ENCODE peak calls at places on chromosomes 7 and 10, in five cellular contexts. One of them, this sample, is unnamed.

GRCh38 chr7:6655636-6656385 is 18.7 kb downstream of the ZNF316 start:
- DNase-seq in BE2C: no peak
- DNase-seq in uterus: no peak
- DNase-seq in astrocyte of the spinal cord: no peak
- DNase-seq in lower lobe of right lung: no peak
- DNase-seq in this sample: no peak

GRCh38 chr10:98555011-98555619 is 108.4 kb upstream of the HPS1 start:
- DNase-seq in lower lobe of right lung: no peak
- DNase-seq in uterus: no peak
- DNase-seq in astrocyte of the spinal cord: no peak
- DNase-seq in BE2C: no peak
- DNase-seq in this sample: no peak

GRCh38 chr7:130008941-130009847 is 42.0 kb downstream of the ZC3HC1 start:
- DNase-seq in astrocyte of the spinal cord: peak
- DNase-seq in BE2C: no peak
- DNase-seq in lower lobe of right lung: peak
- DNase-seq in uterus: peak
- DNase-seq in this sample: peak

GRCh38 chr7:118511146-118511545 is 286.6 kb downstream of the ANKRD7 start:
- DNase-seq in BE2C: no peak
- DNase-seq in lower lobe of right lung: no peak
- DNase-seq in astrocyte of the spinal cord: no peak
- DNase-seq in uterus: no peak
- DNase-seq in this sample: no peak

GRCh38 chr10:125160856-125161569 is 650 bp upstream of the CTBP2 start:
- DNase-seq in uterus: peak
- DNase-seq in lower lobe of right lung: peak
- DNase-seq in BE2C: peak
- DNase-seq in astrocyte of the spinal cord: peak
- DNase-seq in this sample: peak

GRCh38 chr10:5442056-5442989 is 30.0 kb downstream of the NET1 start:
- DNase-seq in lower lobe of right lung: no peak
- DNase-seq in BE2C: peak
- DNase-seq in uterus: peak
- DNase-seq in astrocyte of the spinal cord: peak
- DNase-seq in this sample: peak

GRCh38 chr7:20327047-20327446 is 3.7 kb upstream of the ITGB8 start:
- DNase-seq in BE2C: no peak
- DNase-seq in uterus: no peak
- DNase-seq in lower lobe of right lung: no peak
- DNase-seq in astrocyte of the spinal cord: peak
- DNase-seq in this sample: peak

GRCh38 chr10:98235876-98236275 is 32.1 kb downstream of the LOXL4 start:
- DNase-seq in BE2C: no peak
- DNase-seq in astrocyte of the spinal cord: no peak
- DNase-seq in uterus: no peak
- DNase-seq in lower lobe of right lung: no peak
- DNase-seq in this sample: peak

GRCh38 chr7:155431231-155431630 is 26.7 kb upstream of the EN2 start:
- DNase-seq in astrocyte of the spinal cord: no peak
- DNase-seq in BE2C: no peak
- DNase-seq in uterus: no peak
- DNase-seq in lower lobe of right lung: peak
- DNase-seq in this sample: no peak

GRCh38 chr10:45550903-45551302 is 121.7 kb downstream of the ZFAND4 start:
- DNase-seq in lower lobe of right lung: no peak
- DNase-seq in BE2C: no peak
- DNase-seq in astrocyte of the spinal cord: no peak
- DNase-seq in uterus: no peak
- DNase-seq in this sample: no peak

GRCh38 chr7:114799522-114800133 is 122.3 kb upstream of the MDFIC start:
- DNase-seq in astrocyte of the spinal cord: no peak
- DNase-seq in uterus: no peak
- DNase-seq in BE2C: no peak
- DNase-seq in lower lobe of right lung: no peak
- DNase-seq in this sample: no peak

GRCh38 chr10:132628966-132629900 is 91.6 kb downstream of the INPP5A start:
- DNase-seq in lower lobe of right lung: no peak
- DNase-seq in BE2C: no peak
- DNase-seq in uterus: no peak
- DNase-seq in astrocyte of the spinal cord: no peak
- DNase-seq in this sample: no peak

GRCh38 chr7:88092676-88092999 is 127.2 kb downstream of the SRI start:
- DNase-seq in astrocyte of the spinal cord: no peak
- DNase-seq in uterus: no peak
- DNase-seq in lower lobe of right lung: no peak
- DNase-seq in BE2C: peak
- DNase-seq in this sample: no peak

GRCh38 chr7:16420329-16420648 is 1.0 kb downstream of the CRPPA start:
- DNase-seq in BE2C: no peak
- DNase-seq in uterus: no peak
- DNase-seq in lower lobe of right lung: no peak
- DNase-seq in astrocyte of the spinal cord: no peak
- DNase-seq in this sample: no peak

GRCh38 chr7:16422100-16422430 is 727 bp upstream of the CRPPA start:
- DNase-seq in uterus: no peak
- DNase-seq in BE2C: no peak
- DNase-seq in astrocyte of the spinal cord: peak
- DNase-seq in lower lobe of right lung: no peak
- DNase-seq in this sample: peak

GRCh38 chr7:16419859-16420258 is 1.5 kb downstream of the CRPPA start:
- DNase-seq in uterus: no peak
- DNase-seq in lower lobe of right lung: no peak
- DNase-seq in astrocyte of the spinal cord: no peak
- DNase-seq in BE2C: no peak
- DNase-seq in this sample: no peak

GRCh38 chr7:16421333-16422099 is at the start of gene CRPPA:
- DNase-seq in astrocyte of the spinal cord: peak
- DNase-seq in uterus: no peak
- DNase-seq in BE2C: peak
- DNase-seq in lower lobe of right lung: peak
- DNase-seq in this sample: peak

GRCh38 chr7:16420649-16421332 is 547 bp downstream of the CRPPA start:
- DNase-seq in lower lobe of right lung: peak
- DNase-seq in uterus: peak
- DNase-seq in astrocyte of the spinal cord: peak
- DNase-seq in BE2C: peak
- DNase-seq in this sample: peak
- H3K4me3 ChIP-seq in lower lobe of right lung: peak
- H3K4me3 ChIP-seq in uterus: peak
- H3K4me3 ChIP-seq in astrocyte of the spinal cord: peak
- H3K4me3 ChIP-seq in BE2C: peak
- H3K4me3 ChIP-seq in this sample: peak

DNA sequence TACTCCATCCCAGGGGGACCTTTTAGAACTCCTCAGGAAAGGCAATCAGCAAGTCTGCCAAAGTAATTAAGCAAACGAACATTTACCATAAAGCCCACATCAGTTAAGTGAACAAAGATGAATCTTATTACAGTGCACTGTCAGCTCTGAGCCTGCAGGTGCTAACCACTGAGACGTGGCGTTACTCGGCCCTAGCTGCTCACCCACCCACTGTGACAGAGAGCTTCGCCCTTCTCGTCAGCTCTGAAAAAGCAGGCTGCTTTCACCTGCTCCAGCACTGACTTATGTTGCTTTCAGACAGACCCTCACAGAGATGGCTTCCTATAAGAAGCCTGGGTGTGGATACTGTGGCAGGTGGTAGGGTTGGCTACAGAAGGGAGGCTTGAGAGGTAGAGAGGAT is 57.7 kb upstream of the KCNIP2 start:
- DNase-seq in lower lobe of right lung: no peak
- DNase-seq in BE2C: no peak
- DNase-seq in uterus: no peak
- DNase-seq in astrocyte of the spinal cord: no peak
- DNase-seq in this sample: no peak
- TF ChIP-seq CTCF in lower lobe of right lung: no peak
- TF ChIP-seq CTCF in BE2C: no peak
- TF ChIP-seq CTCF in uterus: no peak
- TF ChIP-seq CTCF in astrocyte of the spinal cord: no peak
- TF ChIP-seq CTCF in this sample: no peak

GRCh38 chr7:39084344-39084743 is 106.6 kb downstream of the POU6F2 start:
- DNase-seq in lower lobe of right lung: no peak
- DNase-seq in uterus: no peak
- DNase-seq in astrocyte of the spinal cord: no peak
- DNase-seq in BE2C: no peak
- DNase-seq in this sample: no peak

GRCh38 chr7:39085590-39086049 is 107.9 kb downstream of the POU6F2 start:
- DNase-seq in BE2C: no peak
- DNase-seq in lower lobe of right lung: no peak
- DNase-seq in uterus: no peak
- DNase-seq in astrocyte of the spinal cord: peak
- DNase-seq in this sample: peak

GRCh38 chr7:39083781-39084180 is 106.1 kb downstream of the POU6F2 start:
- DNase-seq in lower lobe of right lung: no peak
- DNase-seq in BE2C: no peak
- DNase-seq in uterus: no peak
- DNase-seq in astrocyte of the spinal cord: no peak
- DNase-seq in this sample: no peak

GRCh38 chr7:39086638-39087360 is 109.1 kb downstream of the POU6F2 start:
- DNase-seq in lower lobe of right lung: no peak
- DNase-seq in uterus: no peak
- DNase-seq in astrocyte of the spinal cord: no peak
- DNase-seq in BE2C: no peak
- DNase-seq in this sample: no peak

GRCh38 chr7:39085189-39085588 is 107.5 kb downstream of the POU6F2 start:
- DNase-seq in astrocyte of the spinal cord: no peak
- DNase-seq in lower lobe of right lung: no peak
- DNase-seq in uterus: no peak
- DNase-seq in BE2C: no peak
- DNase-seq in this sample: no peak
- H3K4me3 ChIP-seq in astrocyte of the spinal cord: no peak
- H3K4me3 ChIP-seq in lower lobe of right lung: peak
- H3K4me3 ChIP-seq in uterus: no peak
- H3K4me3 ChIP-seq in BE2C: no peak
- H3K4me3 ChIP-seq in this sample: no peak

GRCh38 chr10:90718185-90718584 is 139.7 kb downstream of the HTR7 start:
- DNase-seq in uterus: no peak
- DNase-seq in lower lobe of right lung: no peak
- DNase-seq in BE2C: no peak
- DNase-seq in astrocyte of the spinal cord: peak
- DNase-seq in this sample: peak
- TF ChIP-seq CTCF in uterus: no peak
- TF ChIP-seq CTCF in lower lobe of right lung: no peak
- TF ChIP-seq CTCF in BE2C: no peak
- TF ChIP-seq CTCF in astrocyte of the spinal cord: peak
- TF ChIP-seq CTCF in this sample: peak